ENCODE peak calls at places on chromosomes 2 and 18, in seven cellular contexts. M is H9; V is GM23338; H is CD8-positive, alpha-beta memory T cell; D is mammary epithelial cell; T is left ventricle myocardium inferior; L is PC-9. R is an unnamed sample. For H3K4me1, the result is how much of the 10 kb centered on the place peaks cover.

GRCh38 chr2:949384-949893 is 1.2 kb upstream of the SNTG2 start:
- DNase-seq in M (no peak), V (peak), H (no peak), D (no peak), T (no peak), L (no peak), R (no peak)

GRCh38 chr2:188645982-188646381 is 328.2 kb upstream of the COL3A1 start:
- DNase-seq in M (no peak), V (no peak), H (no peak), D (no peak), T (no peak), L (no peak), R (no peak)

GRCh38 chr2:237873382-237873781 is 14.0 kb downstream of the RAMP1 start:
- DNase-seq in M (no peak), V (no peak), H (no peak), D (peak), T (no peak), L (no peak), R (peak)

GRCh38 chr2:218605438-218605837 is 2.3 kb upstream of the PLCD4 start:
- DNase-seq in M (no peak), V (no peak), H (no peak), D (no peak), T (no peak), L (no peak), R (no peak)

GRCh38 chr2:138121769-138122661 is 157.7 kb downstream of the HNMT start:
- DNase-seq in M (no peak), V (no peak), H (no peak), D (peak), T (no peak), L (no peak), R (no peak)

GRCh38 chr2:146123714-146124113 is 1603.8 kb upstream of the ZEB2 start:
- DNase-seq in M (no peak), V (no peak), H (no peak), D (no peak), T (no peak), L (no peak), R (no peak)

GRCh38 chr2:38168710-38169480 is 92.9 kb upstream of the CYP1B1 start:
- DNase-seq in M (no peak), V (no peak), H (no peak), D (peak), T (no peak), L (no peak), R (no peak)

GRCh38 chr2:138201326-138201725 is 237.1 kb downstream of the HNMT start:
- DNase-seq in M (no peak), V (no peak), H (no peak), D (peak), T (no peak), L (no peak), R (no peak)

GRCh38 chr2:42673989-42674564 is 89.9 kb downstream of the OXER1 start:
- DNase-seq in M (no peak), V (no peak), H (no peak), D (no peak), T (no peak), L (no peak), R (no peak)

GRCh38 chr18:31591628-31592027 is at the start of gene TTR:
- DNase-seq in M (no peak), V (no peak), H (no peak), D (no peak), T (no peak), L (no peak), R (no peak)

GRCh38 chr18:59021500-59021899 is 118.2 kb upstream of the SEC11C start:
- DNase-seq in M (no peak), V (no peak), H (no peak), D (no peak), T (peak), L (no peak), R (no peak)

GRCh38 chr2:208454861-208455260 is 48.3 kb downstream of the PTH2R start:
- DNase-seq in M (no peak), V (no peak), H (no peak), D (no peak), T (no peak), L (no peak), R (no peak)

GRCh38 chr18:54950221-54950620 is 9.0 kb downstream of the CCDC68 start:
- DNase-seq in M (no peak), V (no peak), H (no peak), D (peak), T (no peak), L (no peak), R (no peak)

GRCh38 chr2:218662377-218662776 is 2.9 kb downstream of the BCS1L start:
- DNase-seq in M (no peak), V (no peak), H (no peak), D (no peak), T (no peak), L (no peak), R (no peak)

GRCh38 chr2:152740743-152741328 is 22.4 kb downstream of the ARL6IP6 start:
- DNase-seq in M (no peak), V (peak), H (no peak), D (peak), T (no peak), L (no peak), R (no peak)

GRCh38 chr2:22817197-22817596 is 567.8 kb upstream of the KLHL29 start:
- DNase-seq in M (no peak), V (no peak), H (no peak), D (peak), T (no peak), L (peak), R (no peak)

GRCh38 chr2:46939596-46940359 is 24.2 kb upstream of the MCFD2 start:
- DNase-seq in M (no peak), V (no peak), H (no peak), D (no peak), T (no peak), L (peak), R (no peak)

GRCh38 chr2:223549215-223549614 is 52.9 kb downstream of the SCG2 start:
- DNase-seq in M (no peak), V (no peak), H (no peak), D (peak), T (no peak), L (peak), R (no peak)

GRCh38 chr2:30264236-30264635 is 32.9 kb downstream of the LBH start:
- DNase-seq in M (no peak), V (no peak), H (no peak), D (no peak), T (no peak), L (no peak), R (no peak)

GRCh38 chr2:10646153-10646552 is 43.6 kb downstream of the NOL10 start:
- DNase-seq in M (no peak), V (no peak), H (no peak), D (no peak), T (no peak), L (no peak), R (no peak)

GRCh38 chr2:44805391-44805790 is 136.1 kb upstream of the SIX3 start:
- DNase-seq in M (no peak), V (peak), H (no peak), D (no peak), T (no peak), L (no peak), R (no peak)

GRCh38 chr2:105490204-105490603 is 91.4 kb upstream of the FHL2 start:
- DNase-seq in M (no peak), V (no peak), H (no peak), D (no peak), T (peak), L (no peak), R (no peak)

GRCh38 chr2:207836526-207837133 is 66.9 kb upstream of the FZD5 start:
- DNase-seq in M (no peak), V (peak), H (no peak), D (no peak), T (peak), L (no peak), R (no peak)

GRCh38 chr2:20439193-20439475 is 7.7 kb upstream of the RHOB start:
- DNase-seq in M (no peak), V (no peak), H (no peak), D (no peak), T (no peak), L (no peak), R (peak)

GRCh38 chr2:72931280-72931910 is 14.1 kb downstream of the EMX1 start:
- DNase-seq in M (no peak), V (no peak), H (peak), D (peak), T (no peak), L (peak), R (peak)

GRCh38 chr18:62881509-62882016 is 166.2 kb downstream of the PHLPP1 start:
- DNase-seq in M (no peak), V (no peak), H (no peak), D (peak), T (no peak), L (peak), R (no peak)

GRCh38 chr2:101330253-101330921 is 21.9 kb upstream of the RNF149 start:
- DNase-seq in M (peak), V (peak), H (no peak), D (peak), T (peak), L (peak), R (no peak)

GRCh38 chr2:44291281-44292248 is 16.3 kb downstream of the SLC3A1 start:
- DNase-seq in M (peak), V (peak), H (no peak), D (peak), T (no peak), L (peak), R (no peak)

GRCh38 chr2:232816656-232817055 is 40.3 kb upstream of the KCNJ13 start:
- DNase-seq in M (no peak), V (no peak), H (no peak), D (no peak), T (no peak), L (no peak), R (no peak)

GRCh38 chr2:240896871-240897692 is 1.1 kb upstream of the MAB21L4 start:
- DNase-seq in M (no peak), V (no peak), H (no peak), D (peak), T (no peak), L (peak), R (no peak)

GRCh38 chr2:241507430-241508239 is 749 bp downstream of the STK25 start:
- DNase-seq in M (peak), V (peak), H (no peak), D (peak), T (peak), L (peak), R (no peak)

GRCh38 chr18:44520981-44521672 is 159.6 kb upstream of the SETBP1 start:
- DNase-seq in M (no peak), V (no peak), H (no peak), D (peak), T (no peak), L (no peak), R (no peak)

GRCh38 chr2:6310186-6310909 is 555.4 kb downstream of the CMPK2 start:
- DNase-seq in M (no peak), V (no peak), H (no peak), D (no peak), T (no peak), L (no peak), R (no peak)

GRCh38 chr18:62128157-62128556 is 58.7 kb downstream of the PIGN start:
- DNase-seq in M (no peak), V (no peak), H (no peak), D (peak), T (no peak), L (no peak), R (no peak)

GRCh38 chr2:18290386-18290785 is 270.1 kb downstream of the RDH14 start:
- DNase-seq in M (no peak), V (no peak), H (no peak), D (no peak), T (no peak), L (no peak), R (no peak)

GRCh38 chr2:177758591-177759371 is 313.8 kb downstream of the PDE11A start:
- DNase-seq in M (peak), V (peak), H (no peak), D (no peak), T (no peak), L (peak), R (no peak)
- H3K4me1 ChIP-seq in M (under half), V (under half), H (under half), D (under half), T (under half), L (under half), R (under half)

GRCh38 chr2:12173271-12173942 is 427.0 kb downstream of the LPIN1 start:
- DNase-seq in M (no peak), V (no peak), H (no peak), D (no peak), T (no peak), L (no peak), R (no peak)
- H3K4me1 ChIP-seq in M (under half), V (under half), H (under half), D (under half), T (under half), L (under half), R (under half)

GRCh38 chr2:136134126-136134525 is 16.2 kb upstream of the CXCR4 start:
- DNase-seq in M (no peak), V (no peak), H (peak), D (no peak), T (no peak), L (no peak), R (no peak)

GRCh38 chr2:136136921-136137320 is 19.0 kb upstream of the CXCR4 start:
- DNase-seq in M (no peak), V (no peak), H (peak), D (peak), T (no peak), L (peak), R (no peak)

GRCh38 chr2:136135924-136136906 is 18.3 kb upstream of the CXCR4 start:
- DNase-seq in M (no peak), V (no peak), H (peak), D (no peak), T (no peak), L (no peak), R (no peak)

GRCh38 chr2:136132840-136133570 is 15.1 kb upstream of the CXCR4 start:
- DNase-seq in M (no peak), V (no peak), H (peak), D (no peak), T (no peak), L (no peak), R (no peak)

DNA sequence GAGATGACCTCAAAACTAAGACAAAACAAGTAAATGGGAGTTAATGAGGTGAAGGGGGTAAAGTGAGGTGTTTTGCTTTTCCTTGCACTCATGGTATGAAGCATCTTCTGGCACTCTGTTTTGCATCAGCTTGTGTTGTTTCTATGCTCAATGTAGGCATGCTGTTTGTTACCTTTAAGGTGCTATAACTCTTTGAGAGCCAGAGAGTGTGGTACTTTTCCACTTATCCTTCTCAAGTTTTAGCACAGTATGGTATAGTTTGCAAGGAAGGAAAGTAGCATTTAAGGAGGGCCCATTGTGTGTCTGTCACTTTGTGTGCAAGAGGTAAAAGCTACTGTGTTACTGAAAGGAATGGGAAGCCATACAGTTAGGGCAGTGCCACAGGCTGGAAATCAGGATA is 17.5 kb upstream of the CXCR4 start:
- DNase-seq in M (no peak), V (no peak), H (no peak), D (no peak), T (no peak), L (no peak), R (no peak)
- H3K4me1 ChIP-seq in M (under half), V (under half), H (half or more), D (under half), T (under half), L (under half), R (under half)

GRCh38 chr18:11529081-11529480 is 80.3 kb upstream of the SLC35G4 start:
- DNase-seq in M (no peak), V (no peak), H (no peak), D (no peak), T (no peak), L (no peak), R (no peak)

GRCh38 chr18:11533942-11534496 is 75.4 kb upstream of the SLC35G4 start:
- DNase-seq in M (peak), V (peak), H (no peak), D (no peak), T (no peak), L (no peak), R (no peak)

GRCh38 chr18:11532758-11533512 is 76.5 kb upstream of the SLC35G4 start:
- DNase-seq in M (no peak), V (no peak), H (no peak), D (no peak), T (no peak), L (no peak), R (no peak)

DNA sequence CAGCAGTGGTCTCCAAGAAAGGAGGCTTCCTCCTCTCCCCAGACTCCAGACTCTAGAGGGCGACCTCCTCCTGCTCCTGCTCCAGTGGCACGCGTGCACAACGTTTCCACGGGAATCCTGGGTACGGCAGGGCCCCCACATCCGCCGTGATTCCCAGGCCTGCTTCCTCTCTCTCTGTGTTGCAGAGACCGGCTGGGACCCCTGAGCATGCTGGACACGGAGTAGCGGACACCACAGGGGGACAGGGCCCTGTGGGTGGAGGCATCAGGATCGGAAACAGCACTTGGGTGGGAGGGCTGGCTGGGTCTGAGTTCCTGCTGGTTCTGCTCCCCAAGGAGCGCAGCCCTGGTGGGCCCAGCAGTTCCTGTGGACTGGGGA is 75.9 kb upstream of the SLC35G4 start:
- DNase-seq in M (no peak), V (no peak), H (no peak), D (no peak), T (no peak), L (no peak), R (no peak)
- H3K4me1 ChIP-seq in M (under half), V (under half), H (under half), D (under half), T (under half), L (under half), R (under half)

DNA sequence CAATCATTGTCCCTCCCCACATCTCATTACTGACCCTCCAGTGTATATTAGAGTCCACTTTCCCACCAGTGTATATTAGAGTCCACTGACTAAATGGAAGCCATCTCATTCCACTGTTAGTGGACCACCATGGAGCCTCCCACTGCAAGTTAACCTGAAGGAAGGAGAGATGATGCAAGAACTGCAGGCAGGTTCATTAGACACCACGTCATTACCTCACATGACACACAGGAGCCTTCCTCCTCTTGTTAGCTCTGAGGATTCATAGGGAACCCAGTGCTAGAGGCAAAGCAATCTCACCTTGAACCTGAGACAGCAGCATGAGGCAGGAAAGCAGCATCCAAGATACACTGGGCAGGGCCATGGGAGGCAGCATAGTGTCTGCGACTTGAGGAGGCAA is 523 bp downstream of the REG3A start:
- DNase-seq in M (no peak), V (no peak), H (no peak), D (no peak), T (no peak), L (no peak), R (no peak)
- H3K4me1 ChIP-seq in M (under half), V (under half), H (under half), D (under half), T (under half), L (under half), R (under half)

GRCh38 chr18:77106331-77106730 is 26.3 kb downstream of the MBP start:
- DNase-seq in M (no peak), V (no peak), H (peak), D (no peak), T (no peak), L (no peak), R (no peak)
- H3K4me1 ChIP-seq in M (under half), V (under half), H (half or more), D (under half), T (half or more), L (under half), R (under half)

GRCh38 chr2:96895709-96896651 is 26.1 kb upstream of the SEMA4C start:
- DNase-seq in M (peak), V (no peak), H (no peak), D (peak), T (no peak), L (no peak), R (no peak)

GRCh38 chr2:96893289-96894150 is 23.6 kb upstream of the SEMA4C start:
- DNase-seq in M (no peak), V (no peak), H (no peak), D (no peak), T (no peak), L (no peak), R (no peak)

GRCh38 chr2:96897491-96898134 is 27.7 kb upstream of the SEMA4C start:
- DNase-seq in M (no peak), V (no peak), H (no peak), D (peak), T (no peak), L (no peak), R (no peak)

GRCh38 chr2:96894151-96894531 is 24.3 kb upstream of the SEMA4C start:
- DNase-seq in M (no peak), V (no peak), H (no peak), D (no peak), T (no peak), L (no peak), R (no peak)

GRCh38 chr2:96895032-96895708 is 25.3 kb upstream of the SEMA4C start:
- DNase-seq in M (no peak), V (no peak), H (no peak), D (no peak), T (no peak), L (peak), R (no peak)
- H3K4me1 ChIP-seq in M (under half), V (under half), H (under half), D (under half), T (under half), L (half or more), R (under half)

R was measured in aorta.